ENCODE peak calls at places on chromosomes 6 and 20, in six cellular contexts. E, A, Z, P, I and G are unnamed samples.
A peak's percentile ranks its signal among the peaks of the same experiment; 100 is the strongest.

GRCh38 chr6:125224236-125224861 is 70.8 kb downstream of the TPD52L1 start:
- DNase-seq in E (no peak), A (no peak), Z (no peak), P (no peak), I (no peak), G (no peak)

GRCh38 chr6:26250806-26251075 is 114.3 kb upstream of the BTN3A2 start:
- DNase-seq in E (no peak), A (no peak), Z (no peak), P (no peak), I (no peak), G (no peak)

GRCh38 chr6:138493413-138493812 is 5.9 kb downstream of the NHSL1 start:
- DNase-seq in E (peak; percentile 52), A (no peak), Z (peak; percentile 73), P (peak; percentile 92), I (no peak), G (peak; percentile 47)

GRCh38 chr6:21678990-21679389 is 85.4 kb downstream of the SOX4 start:
- DNase-seq in E (no peak), A (no peak), Z (no peak), P (peak; percentile 39), I (no peak), G (no peak)

GRCh38 chr6:12882761-12883290 is 166.3 kb downstream of the PHACTR1 start:
- DNase-seq in E (no peak), A (no peak), Z (no peak), P (no peak), I (no peak), G (no peak)

GRCh38 chr6:75932067-75932466 is 140.4 kb downstream of the IMPG1 start:
- DNase-seq in E (peak; percentile 66), A (no peak), Z (no peak), P (peak; percentile 19), I (no peak), G (no peak)

GRCh38 chr6:81734081-81734480 is 18.4 kb downstream of the TENT5A start:
- DNase-seq in E (no peak), A (no peak), Z (no peak), P (peak; percentile 24), I (no peak), G (no peak)

GRCh38 chr20:10433014-10433622 is 904 bp downstream of the MKKS start:
- DNase-seq in E (no peak), A (no peak), Z (no peak), P (no peak), I (no peak), G (no peak)

GRCh38 chr6:45423901-45424627 is 46.3 kb upstream of the SUPT3H start:
- DNase-seq in E (no peak), A (no peak), Z (no peak), P (no peak), I (peak; percentile 59), G (no peak)

GRCh38 chr6:43806041-43806757 is 36.2 kb downstream of the VEGFA start:
- DNase-seq in E (peak; percentile 90), A (no peak), Z (no peak), P (peak; percentile 43), I (no peak), G (no peak)

GRCh38 chr6:110710115-110710514 is 105.2 kb downstream of the CDK19 start:
- DNase-seq in E (no peak), A (no peak), Z (no peak), P (no peak), I (no peak), G (peak; percentile 8)

GRCh38 chr6:140812636-140813035 is 1320.1 kb upstream of the GJE1 start:
- DNase-seq in E (no peak), A (no peak), Z (no peak), P (no peak), I (no peak), G (peak; percentile 6)

GRCh38 chr20:22385602-22386299 is 198.6 kb downstream of the FOXA2 start:
- DNase-seq in E (peak; percentile 39), A (no peak), Z (no peak), P (peak; percentile 54), I (no peak), G (no peak)

GRCh38 chr20:59743767-59744485 is 139.6 kb downstream of the PHACTR3 start:
- DNase-seq in E (no peak), A (peak; percentile 52), Z (no peak), P (no peak), I (no peak), G (no peak)

GRCh38 chr6:140855520-140855919 is 1277.2 kb upstream of the GJE1 start:
- DNase-seq in E (no peak), A (no peak), Z (no peak), P (peak; percentile 67), I (no peak), G (no peak)

GRCh38 chr6:128275681-128276080 is 244.7 kb downstream of the PTPRK start:
- DNase-seq in E (no peak), A (no peak), Z (no peak), P (peak; percentile 65), I (no peak), G (no peak)

GRCh38 chr6:134074151-134074712 is 21.8 kb upstream of the SLC2A12 start:
- DNase-seq in E (peak; percentile 14), A (no peak), Z (no peak), P (no peak), I (no peak), G (no peak)

GRCh38 chr6:136608991-136609390 is 58.8 kb upstream of the MAP7 start:
- DNase-seq in E (no peak), A (no peak), Z (peak; percentile 23), P (peak; percentile 46), I (no peak), G (peak; percentile 65)

GRCh38 chr6:120405947-120406346 is 928.3 kb downstream of the TBC1D32 start:
- DNase-seq in E (no peak), A (no peak), Z (no peak), P (peak; percentile 10), I (no peak), G (no peak)

GRCh38 chr6:11584264-11584663 is 46.7 kb downstream of the TMEM170B start:
- DNase-seq in E (no peak), A (no peak), Z (no peak), P (no peak), I (no peak), G (no peak)

GRCh38 chr20:4025679-4026078 is 10.3 kb upstream of the RNF24 start:
- DNase-seq in E (no peak), A (no peak), Z (no peak), P (no peak), I (no peak), G (no peak)

GRCh38 chr20:4027590-4028265 is 12.4 kb upstream of the RNF24 start:
- DNase-seq in E (no peak), A (no peak), Z (no peak), P (no peak), I (no peak), G (no peak)

GRCh38 chr20:4025125-4025524 is 9.8 kb upstream of the RNF24 start:
- DNase-seq in E (no peak), A (no peak), Z (no peak), P (no peak), I (no peak), G (no peak)

GRCh38 chr20:4026093-4026601 is 10.8 kb upstream of the RNF24 start:
- DNase-seq in E (no peak), A (peak; percentile 17), Z (no peak), P (no peak), I (no peak), G (peak; percentile 76)

GRCh38 chr20:4029505-4030467 is 14.4 kb upstream of the RNF24 start:
- DNase-seq in E (no peak), A (no peak), Z (no peak), P (no peak), I (no peak), G (no peak)
- H3K4me3 ChIP-seq in E (no peak overlapping the region), A (no peak overlapping the region), Z (no peak overlapping the region), P (no peak overlapping the region), I (no peak overlapping the region), G (no peak overlapping the region)

GRCh38 chr6:167679137-167679736 is 147.5 kb upstream of the AFDN start:
- DNase-seq in E (no peak), A (no peak), Z (no peak), P (no peak), I (no peak), G (no peak)
- H3K4me3 ChIP-seq in E (no peak overlapping the region), A (peak overlapping the region; percentile 49), Z (no peak overlapping the region), P (no peak overlapping the region), I (peak overlapping the region; percentile 49), G (no peak overlapping the region)

GRCh38 chr6:38262041-38262440 is 377.7 kb downstream of the BTBD9 start:
- DNase-seq in E (no peak), A (no peak), Z (no peak), P (peak; percentile 78), I (no peak), G (peak; percentile 68)

GRCh38 chr6:38262609-38263008 is 377.1 kb downstream of the BTBD9 start:
- DNase-seq in E (no peak), A (no peak), Z (no peak), P (peak; percentile 66), I (no peak), G (no peak)

GRCh38 chr6:38264605-38265004 is 375.1 kb downstream of the BTBD9 start:
- DNase-seq in E (no peak), A (no peak), Z (no peak), P (peak; percentile 18), I (no peak), G (no peak)

GRCh38 chr6:38261626-38262025 is 378.1 kb downstream of the BTBD9 start:
- DNase-seq in E (no peak), A (no peak), Z (no peak), P (no peak), I (no peak), G (no peak)

GRCh38 chr6:38259736-38260135 is 380.0 kb downstream of the BTBD9 start:
- DNase-seq in E (no peak), A (no peak), Z (no peak), P (peak; percentile 92), I (no peak), G (no peak)
- H3K4me3 ChIP-seq in E (no peak overlapping the region), A (no peak overlapping the region), Z (no peak overlapping the region), P (no peak overlapping the region), I (no peak overlapping the region), G (no peak overlapping the region)

DNA sequence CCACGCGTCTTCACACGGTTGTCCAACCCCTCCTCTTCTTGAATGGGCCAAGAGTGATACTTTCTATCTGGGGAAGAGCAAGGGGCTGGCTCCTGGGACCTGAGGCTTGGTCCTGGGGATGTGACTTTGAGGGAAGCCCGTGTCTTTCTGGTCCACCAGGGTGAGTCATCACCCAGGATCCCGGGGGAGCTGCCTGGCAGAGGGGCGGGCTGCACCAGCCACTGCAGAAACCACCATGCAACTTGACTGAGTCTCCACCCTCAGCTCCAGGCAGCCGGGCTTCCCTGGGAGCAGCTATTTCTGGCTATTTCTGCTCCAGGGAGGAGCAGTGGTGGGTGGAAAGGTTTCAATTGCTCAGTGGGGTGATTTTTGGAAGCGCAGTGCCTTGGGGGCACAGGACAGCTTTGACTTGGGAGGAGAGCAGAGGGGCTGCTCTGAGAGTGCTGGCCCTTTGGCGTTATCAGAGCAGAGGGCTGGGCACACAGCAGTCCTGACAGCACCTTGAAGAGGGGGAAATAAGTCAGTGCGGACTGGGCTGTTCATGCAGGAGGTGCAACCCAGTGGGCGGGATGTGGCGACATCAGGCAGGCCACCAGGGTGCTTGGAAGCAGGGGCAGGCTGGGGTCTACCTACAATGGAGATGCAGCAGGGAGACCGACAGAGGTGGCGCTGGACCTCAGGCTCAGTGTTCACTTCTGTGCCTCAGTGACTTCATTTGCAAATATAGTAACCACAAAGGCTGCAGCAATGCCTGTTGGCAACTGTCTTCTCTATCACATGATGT is 45.1 kb upstream of the FAM83D start:
- DNase-seq in E (no peak), A (no peak), Z (no peak), P (no peak), I (no peak), G (no peak)
- H3K4me3 ChIP-seq in E (no peak overlapping the region), A (no peak overlapping the region), Z (no peak overlapping the region), P (no peak overlapping the region), I (no peak overlapping the region), G (no peak overlapping the region)